ENCODE peak calls at places on chromosomes 16 and 17, in five cellular contexts. O, N, R, X and K are unnamed samples.

GRCh38 chr16:14362774-14363371 is 267.2 kb downstream of the PARN start:
- DNase-seq in X (peak), O (no peak), N (no peak), R (peak), K (no peak)

GRCh38 chr17:4506180-4506814 is 7.6 kb downstream of the SPNS2 start:
- DNase-seq in X (no peak), O (no peak), N (no peak), R (peak), K (no peak)

GRCh38 chr16:19659554-19659953 is 58.5 kb downstream of the KNOP1 start:
- DNase-seq in N (no peak), X (no peak), O (no peak), R (no peak), K (no peak)

GRCh38 chr17:7237266-7237760 is 1.9 kb downstream of the PHF23 start:
- DNase-seq in N (no peak), R (no peak), X (no peak), O (no peak), K (no peak)

GRCh38 chr17:57461082-57461481 is 204.8 kb downstream of the MSI2 start:
- DNase-seq in X (no peak), R (no peak), O (no peak), N (no peak), K (no peak)

GRCh38 chr16:72493681-72494415 is 321.9 kb upstream of the PMFBP1 start:
- DNase-seq in O (no peak), X (no peak), R (no peak), N (no peak), K (no peak)

GRCh38 chr16:11401161-11402050 is 56.1 kb downstream of the RMI2 start:
- DNase-seq in N (no peak), R (peak), X (no peak), O (peak), K (no peak)

GRCh38 chr16:48218473-48218872 is 25.6 kb upstream of the LONP2 start:
- DNase-seq in X (no peak), N (no peak), O (no peak), R (no peak), K (no peak)

GRCh38 chr17:7587831-7588230 is 2.1 kb downstream of the SOX15 start:
- DNase-seq in R (peak), X (no peak), O (no peak), N (no peak), K (no peak)

GRCh38 chr17:78821961-78822360 is 18.7 kb downstream of the USP36 start:
- DNase-seq in N (no peak), X (no peak), R (no peak), O (no peak), K (no peak)

GRCh38 chr17:80419255-80419654 is 4.3 kb downstream of the ENDOV start:
- DNase-seq in X (no peak), R (no peak), N (no peak), O (no peak), K (no peak)

GRCh38 chr16:4092547-4093265 is 23.5 kb downstream of the ADCY9 start:
- DNase-seq in N (no peak), R (no peak), O (no peak), X (no peak), K (no peak)

GRCh38 chr17:80424878-80425765 is 10.2 kb downstream of the ENDOV start:
- DNase-seq in O (no peak), R (no peak), N (no peak), X (no peak), K (no peak)

GRCh38 chr16:57060323-57061083 is 31.9 kb upstream of the CPNE2 start:
- DNase-seq in X (no peak), O (no peak), N (no peak), R (no peak), K (no peak)

GRCh38 chr17:41638194-41638593 is 13.8 kb upstream of the KRT17 start:
- DNase-seq in R (no peak), X (no peak), N (no peak), O (no peak), K (no peak)

GRCh38 chr17:79027274-79027924 is 3.4 kb downstream of the C1QTNF1 start:
- DNase-seq in R (no peak), O (no peak), X (no peak), N (no peak), K (no peak)

GRCh38 chr16:77273815-77274214 is 74.6 kb downstream of the SYCE1L start:
- DNase-seq in N (no peak), X (no peak), O (no peak), R (no peak), K (no peak)

GRCh38 chr17:51860934-51861561 is 297.5 kb downstream of the CA10 start:
- DNase-seq in N (peak), O (no peak), R (no peak), X (no peak), K (no peak)

GRCh38 chr16:27745348-27745747 is 195.4 kb downstream of the KATNIP start:
- DNase-seq in N (no peak), R (no peak), X (no peak), O (no peak), K (no peak)

GRCh38 chr16:68664297-68664696 is 19.2 kb downstream of the CDH3 start:
- DNase-seq in N (no peak), X (no peak), R (no peak), O (no peak), K (no peak)

GRCh38 chr17:75910699-75911098 is 6.0 kb upstream of the MRPL38 start:
- DNase-seq in N (peak), O (peak), X (no peak), R (no peak), K (no peak)

GRCh38 chr17:19771971-19772630 is 24.0 kb upstream of the ALDH3A1 start:
- DNase-seq in N (no peak), R (no peak), O (no peak), X (no peak), K (no peak)

GRCh38 chr16:77277571-77277970 is 78.4 kb downstream of the SYCE1L start:
- DNase-seq in O (no peak), X (no peak), R (no peak), N (no peak), K (no peak)

DNA sequence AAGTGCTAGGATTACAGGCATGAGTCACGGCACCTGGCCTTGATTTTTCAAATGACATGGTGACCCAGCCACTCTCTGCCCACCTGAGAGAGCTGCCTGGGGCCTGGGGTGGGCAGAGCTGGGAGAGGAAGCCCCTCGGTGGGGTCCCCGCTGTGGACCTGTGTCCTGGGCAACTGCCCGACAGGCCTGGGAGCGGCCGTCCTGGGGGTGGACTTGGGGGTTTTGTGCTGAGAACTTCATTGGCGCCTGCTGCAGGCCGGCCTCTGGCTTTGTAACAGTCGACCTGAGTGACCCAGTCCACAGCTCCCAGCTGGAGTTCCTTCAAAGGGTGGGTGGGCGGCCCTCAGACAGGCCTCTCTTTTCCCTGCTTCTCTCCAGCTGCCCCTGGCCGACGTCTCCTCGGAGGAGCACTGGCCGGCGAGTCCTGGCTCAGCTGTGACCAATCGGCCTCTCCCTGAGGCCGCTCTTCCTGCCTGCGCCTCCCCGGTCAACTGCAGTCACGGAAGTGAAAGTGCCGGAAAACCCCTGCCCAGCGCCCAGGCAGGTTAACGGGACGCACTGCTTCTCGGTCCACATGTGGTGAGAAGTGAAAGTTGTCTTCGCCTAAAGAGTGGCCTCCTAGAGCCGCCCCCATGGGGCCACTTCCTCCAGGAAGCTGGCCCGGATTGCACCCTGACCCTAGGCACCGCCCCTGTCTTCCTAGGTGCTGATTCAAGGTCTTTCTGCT is 5.5 kb downstream of the CBFA2T3 start:
- DNase-seq in O (no peak), R (peak), X (no peak), N (no peak), K (no peak)
- TF ChIP-seq POLR2A in O (no peak), R (no peak), X (no peak), N (no peak), K (no peak)

GRCh38 chr16:75761111-75761510 is 34.8 kb upstream of the CPHXL start:
- DNase-seq in X (no peak), R (no peak), N (no peak), O (no peak), K (no peak)
- H3K4me3 ChIP-seq in X (no peak), R (no peak), N (no peak), O (no peak), K (no peak)

GRCh38 chr17:50660042-50660886 is 25.6 kb downstream of the ABCC3 start:
- DNase-seq in X (no peak), O (peak), N (peak), R (no peak), K (peak)

GRCh38 chr17:50662632-50663225 is 28.0 kb downstream of the ABCC3 start:
- DNase-seq in R (no peak), X (no peak), N (no peak), O (no peak), K (no peak)

GRCh38 chr17:50661348-50661747 is 26.7 kb downstream of the ABCC3 start:
- DNase-seq in N (no peak), X (no peak), O (no peak), R (no peak), K (no peak)

GRCh38 chr17:50660887-50661345 is 26.2 kb downstream of the ABCC3 start:
- DNase-seq in X (no peak), N (no peak), R (no peak), O (no peak), K (no peak)

DNA sequence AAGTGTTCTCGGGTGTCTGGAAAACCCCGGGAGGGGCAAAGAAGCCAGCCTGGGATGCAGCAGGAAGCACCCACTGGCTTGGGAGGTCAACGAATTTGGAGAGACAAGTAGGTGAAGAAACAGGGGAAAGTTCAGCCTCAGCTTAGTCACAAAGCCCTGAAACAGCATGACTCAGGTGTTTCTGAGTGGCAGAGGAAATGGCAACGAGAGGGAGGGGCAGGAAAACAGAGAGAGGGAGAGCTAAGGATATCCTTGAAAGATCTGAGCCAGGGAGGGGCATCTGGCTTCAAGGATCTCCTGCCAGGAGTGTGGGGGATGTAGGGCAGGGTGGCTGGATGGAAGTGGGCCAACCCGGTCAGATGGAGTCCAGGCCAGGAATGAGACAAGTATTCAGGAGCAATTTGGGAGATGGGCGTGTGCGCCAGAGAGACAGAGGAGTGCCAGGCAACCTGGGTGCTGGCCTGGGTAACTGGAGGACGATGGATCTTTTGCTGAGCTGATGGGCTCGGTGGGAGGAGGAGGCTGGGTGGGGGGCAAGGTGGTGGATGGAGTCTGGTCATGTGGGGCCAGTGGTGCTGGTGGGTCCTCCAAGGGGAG is 27.2 kb downstream of the ABCC3 start:
- DNase-seq in N (peak), R (no peak), O (peak), X (no peak), K (peak)
- TF ChIP-seq POLR2AphosphoS5 in N (peak), R (peak), O (peak), X (peak), K (no peak)

GRCh38 chr16:2455081-2455845 is 4.6 kb upstream of the TEDC2 start:
- DNase-seq in X (no peak), R (no peak), N (no peak), O (no peak), K (no peak)

GRCh38 chr16:2457946-2458345 is 2.0 kb upstream of the TEDC2 start:
- DNase-seq in R (no peak), O (no peak), N (no peak), X (no peak), K (no peak)

GRCh38 chr16:2456551-2457153 is 3.3 kb upstream of the TEDC2 start:
- DNase-seq in N (no peak), O (no peak), X (no peak), R (no peak), K (no peak)

GRCh38 chr16:2458887-2459646 is 842 bp upstream of the TEDC2 start:
- DNase-seq in X (no peak), O (no peak), N (no peak), R (no peak), K (no peak)

GRCh38 chr16:2457267-2457666 is 2.6 kb upstream of the TEDC2 start:
- DNase-seq in R (no peak), X (no peak), N (no peak), O (no peak), K (no peak)
- TF ChIP-seq POLR2A in R (no peak), X (no peak), N (no peak), O (no peak), K (no peak)